ENCODE peak calls at places on chromosome 5, in five cellular contexts. C, V, Y, Q and K are unnamed samples.

GRCh38 chr5:136192015-136192525 is 892 bp downstream of the SMIM32 start:
- DNase-seq in C (no peak), V (no peak), Y (no peak), Q (peak; percentile 16), K (no peak)

GRCh38 chr5:19487484-19487883 is 500.5 kb downstream of the CDH18 start:
- DNase-seq in C (no peak), V (no peak), Y (no peak), Q (no peak), K (no peak)

GRCh38 chr5:175317872-175318271 is 126.1 kb downstream of the DRD1 start:
- DNase-seq in C (no peak), V (no peak), Y (no peak), Q (no peak), K (no peak)

GRCh38 chr5:65356274-65356673 is 125.4 kb downstream of the ADAMTS6 start:
- DNase-seq in C (no peak), V (no peak), Y (no peak), Q (no peak), K (no peak)

GRCh38 chr5:132639706-132640130 is 18.3 kb upstream of the IL13 start:
- DNase-seq in C (no peak), V (no peak), Y (no peak), Q (no peak), K (no peak)

GRCh38 chr5:140557136-140557805 is at the start of gene SRA1:
- DNase-seq in C (peak; percentile 79), V (peak; percentile 97), Y (peak; percentile 52), Q (peak; percentile 94), K (peak; percentile 65)

GRCh38 chr5:112682621-112683061 is 55.0 kb upstream of the APC start:
- DNase-seq in C (no peak), V (no peak), Y (no peak), Q (peak; percentile 88), K (no peak)

GRCh38 chr5:165559645-165560044 is 2054.2 kb downstream of the MAT2B start:
- DNase-seq in C (no peak), V (no peak), Y (no peak), Q (no peak), K (no peak)

GRCh38 chr5:38433160-38433861 is 123.1 kb downstream of the LIFR start:
- DNase-seq in C (no peak), V (no peak), Y (no peak), Q (peak; percentile 94), K (peak; percentile 67)

GRCh38 chr5:140025736-140026135 is 17.4 kb downstream of the NRG2 start:
- DNase-seq in C (no peak), V (no peak), Y (no peak), Q (peak; percentile 18), K (no peak)

GRCh38 chr5:175485631-175486030 is 7.3 kb downstream of the SFXN1 start:
- DNase-seq in C (no peak), V (no peak), Y (no peak), Q (no peak), K (no peak)

GRCh38 chr5:64838803-64839202 is 70.1 kb downstream of the CWC27 start:
- DNase-seq in C (no peak), V (no peak), Y (no peak), Q (no peak), K (no peak)

GRCh38 chr5:154520861-154521453 is 42.9 kb upstream of the HAND1 start:
- DNase-seq in C (no peak), V (peak; percentile 84), Y (no peak), Q (peak; percentile 25), K (no peak)

GRCh38 chr5:67998709-67999251 is 216.8 kb upstream of the PIK3R1 start:
- DNase-seq in C (peak; percentile 60), V (no peak), Y (peak; percentile 15), Q (peak; percentile 91), K (no peak)

GRCh38 chr5:164581889-164582288 is 1076.5 kb downstream of the MAT2B start:
- DNase-seq in C (no peak), V (no peak), Y (no peak), Q (no peak), K (no peak)

GRCh38 chr5:63963080-63963735 is 963 bp upstream of the HTR1A start:
- DNase-seq in C (no peak), V (peak; percentile 81), Y (peak; percentile 22), Q (peak; percentile 75), K (peak; percentile 18)

GRCh38 chr5:17185776-17186175 is 31.7 kb upstream of the BASP1 start:
- DNase-seq in C (no peak), V (no peak), Y (no peak), Q (peak; percentile 94), K (peak; percentile 84)

GRCh38 chr5:176547811-176548210 is 1.3 kb upstream of the CDHR2 start:
- DNase-seq in C (no peak), V (no peak), Y (no peak), Q (peak; percentile 59), K (no peak)

GRCh38 chr5:106171708-106172107 is 1499.0 kb downstream of the EFNA5 start:
- DNase-seq in C (no peak), V (no peak), Y (no peak), Q (no peak), K (no peak)

GRCh38 chr5:75214409-75214808 is 22.3 kb downstream of the ANKRD31 start:
- DNase-seq in C (no peak), V (no peak), Y (no peak), Q (no peak), K (no peak)

GRCh38 chr5:120096413-120096812 is 367.7 kb upstream of the PRR16 start:
- DNase-seq in C (no peak), V (peak; percentile 48), Y (no peak), Q (peak; percentile 48), K (no peak)

GRCh38 chr5:57993866-57994265 is 466.0 kb downstream of the PLK2 start:
- DNase-seq in C (no peak), V (peak; percentile 17), Y (no peak), Q (no peak), K (no peak)

GRCh38 chr5:113514263-113514590 is 733 bp downstream of the YTHDC2 start:
- DNase-seq in C (no peak), V (peak; percentile 55), Y (no peak), Q (peak; percentile 32), K (no peak)

GRCh38 chr5:74361406-74362358 is 278.8 kb downstream of the ENC1 start:
- DNase-seq in C (no peak), V (no peak), Y (no peak), Q (no peak), K (no peak)

GRCh38 chr5:36606437-36607113 is at the start of gene SLC1A3:
- DNase-seq in C (no peak), V (peak; percentile 82), Y (peak; percentile 8), Q (peak; percentile 72), K (no peak)

GRCh38 chr5:10499066-10499465 is 57.4 kb downstream of the ROPN1L start:
- DNase-seq in C (no peak), V (no peak), Y (no peak), Q (no peak), K (no peak)

GRCh38 chr5:16690243-16690839 is 73.5 kb upstream of the RETREG1 start:
- DNase-seq in C (no peak), V (peak; percentile 72), Y (peak; percentile 20), Q (peak; percentile 73), K (no peak)

GRCh38 chr5:159539678-159540077 is 209.4 kb upstream of the IL12B start:
- DNase-seq in C (no peak), V (no peak), Y (no peak), Q (no peak), K (no peak)

GRCh38 chr5:101904736-101905135 is 391.3 kb downstream of the SLCO4C1 start:
- DNase-seq in C (no peak), V (no peak), Y (no peak), Q (peak; percentile 28), K (no peak)

GRCh38 chr5:33490071-33490665 is 49.4 kb downstream of the TARS1 start:
- DNase-seq in C (no peak), V (no peak), Y (no peak), Q (no peak), K (no peak)

GRCh38 chr5:154714271-154714986 is 40.7 kb upstream of the LARP1 start:
- DNase-seq in C (no peak), V (no peak), Y (no peak), Q (peak; percentile 69), K (peak; percentile 21)

GRCh38 chr5:16467363-16468219 is 2.0 kb upstream of the ZNF622 start:
- DNase-seq in C (no peak), V (peak; percentile 73), Y (peak; percentile 66), Q (peak; percentile 75), K (peak; percentile 16)

GRCh38 chr5:68884893-68885292 is 208.9 kb upstream of the SLC30A5 start:
- DNase-seq in C (no peak), V (peak; percentile 45), Y (no peak), Q (no peak), K (no peak)

GRCh38 chr5:86070719-86071118 is 547.0 kb upstream of the COX7C start:
- DNase-seq in C (no peak), V (no peak), Y (no peak), Q (no peak), K (no peak)

DNA sequence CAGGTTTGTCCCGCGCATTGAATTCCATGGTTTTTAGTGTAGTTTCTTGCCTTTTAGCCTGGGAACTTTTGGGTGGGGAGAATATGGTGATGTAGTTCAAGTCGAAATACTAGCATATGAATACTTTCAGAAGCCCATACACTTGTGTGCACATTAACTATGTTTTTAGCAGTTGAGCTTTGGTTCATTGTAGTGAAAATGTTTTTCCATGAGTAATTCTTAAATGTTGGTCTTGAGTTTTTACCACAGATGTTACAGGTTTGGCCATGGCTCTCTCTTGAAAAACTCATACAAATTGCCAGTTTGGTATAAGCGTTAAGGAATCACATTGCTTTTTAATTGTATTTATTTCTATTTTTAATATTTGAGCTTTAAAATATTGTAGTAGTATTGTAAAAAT is 45.6 kb downstream of the TRIO start:
- DNase-seq in C (no peak), V (no peak), Y (no peak), Q (no peak), K (no peak)
- H3K27ac ChIP-seq in C (peak overlapping the region; percentile 95), V (no peak overlapping the region), Y (peak overlapping the region; percentile 99), Q (peak overlapping the region; percentile 25), K (peak overlapping the region; percentile 23)

DNA sequence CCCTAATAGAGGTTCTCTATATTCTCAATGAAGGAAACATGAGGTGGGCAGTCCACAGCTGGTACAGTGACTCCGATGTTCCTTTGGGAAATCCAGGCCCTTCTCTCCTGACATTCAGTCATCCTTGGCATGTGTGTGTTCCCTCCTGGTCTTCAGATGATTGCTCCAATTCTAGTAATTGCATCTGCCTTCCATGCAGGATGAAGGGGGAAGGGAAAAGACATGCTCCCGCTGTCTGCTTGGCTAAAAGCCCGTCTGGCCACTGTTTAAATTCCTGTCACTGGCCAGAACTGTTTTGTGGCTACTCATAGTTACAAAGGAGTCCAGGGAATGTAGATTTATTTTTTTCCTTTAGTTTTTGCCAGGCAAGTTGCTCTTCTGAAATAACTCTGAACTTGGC is 65.0 kb downstream of the MAST4 start:
- DNase-seq in C (no peak), V (no peak), Y (no peak), Q (peak; percentile 85), K (no peak)
- H3K27ac ChIP-seq in C (no peak overlapping the region), V (no peak overlapping the region), Y (no peak overlapping the region), Q (no peak overlapping the region), K (no peak overlapping the region)

GRCh38 chr5:172786736-172787462 is 15.9 kb upstream of the DUSP1 start:
- DNase-seq in C (no peak), V (no peak), Y (no peak), Q (no peak), K (no peak)
- H3K27ac ChIP-seq in C (no peak overlapping the region), V (no peak overlapping the region), Y (peak overlapping the region; percentile 55), Q (no peak overlapping the region), K (no peak overlapping the region)

DNA sequence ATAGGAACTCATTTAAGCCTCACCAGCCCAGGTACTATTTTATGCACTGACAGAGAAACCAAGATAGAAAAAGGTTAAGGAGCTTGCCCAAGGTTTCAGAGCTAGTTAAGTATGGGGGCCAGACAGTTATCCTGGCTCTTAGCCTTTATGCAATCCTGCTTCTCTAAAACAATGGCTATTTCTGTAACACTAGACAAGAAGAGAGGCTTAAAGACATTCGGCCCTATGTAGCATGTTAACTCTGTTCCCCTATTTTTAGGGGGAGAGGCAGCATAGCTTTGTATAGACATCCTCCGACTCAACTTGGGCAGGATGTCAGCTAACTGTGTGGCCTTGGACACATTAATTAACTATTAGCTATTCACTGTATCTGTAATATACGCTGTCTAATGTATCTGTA is 54.6 kb downstream of the LHFPL2 start:
- DNase-seq in C (no peak), V (no peak), Y (no peak), Q (no peak), K (no peak)
- H3K27ac ChIP-seq in C (peak overlapping the region; percentile 74), V (no peak overlapping the region), Y (peak overlapping the region; percentile 55), Q (no peak overlapping the region), K (peak overlapping the region; percentile 49)